ENCODE peak calls at places on chromosomes 4 and X, in eight cellular contexts. U is astrocyte, T is RWPE1, C is breast epithelium, I is brain microvascular endothelial cell, X is skeletal muscle cell, N is amygdala, P is fibroblast of lung. F is an unnamed sample.

GRCh38 chr4:3321295-3321889 is 28.6 kb downstream of the RGS12 start:
- DNase-seq in T (no peak), C (peak), X (no peak), U (no peak), P (peak), N (no peak), I (no peak), F (no peak)

GRCh38 chr4:75630174-75630931 is at the start of gene CDKL2:
- DNase-seq in I (peak), P (peak), T (peak), C (peak), N (peak), X (no peak), U (peak), F (no peak)

GRCh38 chrX:130165181-130165702 is 399 bp downstream of the AIFM1 start:
- DNase-seq in U (no peak), P (peak), X (no peak), N (peak), C (peak), T (no peak), I (peak), F (no peak)

GRCh38 chr4:52627876-52628275 is 31.2 kb downstream of the USP46 start:
- DNase-seq in P (no peak), C (no peak), N (no peak), I (no peak), U (no peak), X (no peak), T (no peak), F (no peak)

GRCh38 chr4:80393246-80393969 is 57.9 kb downstream of the CFAP299 start:
- DNase-seq in T (peak), X (peak), N (no peak), I (peak), U (no peak), C (no peak), P (peak), F (no peak)

GRCh38 chr4:89469930-89470375 is 162.4 kb upstream of the GPRIN3 start:
- DNase-seq in I (peak), T (peak), P (peak), N (no peak), C (no peak), U (peak), X (peak), F (no peak)

GRCh38 chrX:132490086-132490419 is 1.2 kb upstream of the MBNL3 start:
- DNase-seq in N (no peak), X (no peak), T (no peak), P (no peak), C (no peak), U (no peak), I (no peak), F (no peak)

GRCh38 chr4:1589098-1589497 is 95.0 kb downstream of the FAM53A start:
- DNase-seq in I (no peak), U (no peak), N (no peak), P (no peak), T (no peak), X (no peak), C (no peak), F (no peak)

GRCh38 chr4:108396900-108397299 is 223.5 kb upstream of the RPL34 start:
- DNase-seq in T (peak), I (no peak), C (no peak), P (no peak), U (no peak), N (no peak), X (no peak), F (no peak)

GRCh38 chr4:95511477-95511876 is 37.3 kb downstream of the UNC5C start:
- DNase-seq in T (no peak), P (no peak), C (no peak), N (no peak), I (no peak), U (no peak), X (no peak), F (no peak)

GRCh38 chr4:83964996-83965541 is 429.2 kb downstream of the GPAT3 start:
- DNase-seq in N (no peak), C (no peak), X (peak), P (no peak), U (peak), T (no peak), I (peak), F (no peak)

GRCh38 chrX:1185556-1185955 is 26.9 kb downstream of the CRLF2 start:
- DNase-seq in U (no peak), I (no peak), C (peak), T (no peak), N (no peak), P (no peak), X (no peak), F (no peak)

GRCh38 chr4:71456841-71457240 is 118.0 kb downstream of the SLC4A4 start:
- DNase-seq in T (peak), C (no peak), U (peak), I (peak), P (peak), X (peak), N (no peak), F (no peak)

GRCh38 chrX:7235071-7235470 is 87.1 kb upstream of the PUDP start:
- DNase-seq in X (no peak), T (no peak), P (no peak), C (no peak), I (no peak), N (no peak), U (no peak), F (no peak)